ENCODE peak calls at places on chromosomes 12 and 14, in six cellular contexts. One of them, this sample, is unnamed.

GRCh38 chr12:65505321-65506121 is 227.0 kb downstream of the MSRB3 start:
- DNase-seq in HFF-Myc: no peak
- DNase-seq in body of pancreas: no peak
- DNase-seq in MCF 10A: no peak
- DNase-seq in GM06990: no peak
- DNase-seq in kidney: no peak
- DNase-seq in this sample: no peak

GRCh38 chr14:100893760-100894159 is 9.8 kb downstream of the RTL1 start:
- DNase-seq in body of pancreas: peak; percentile 7
- DNase-seq in HFF-Myc: no peak
- DNase-seq in MCF 10A: no peak
- DNase-seq in kidney: peak; percentile 61
- DNase-seq in GM06990: no peak
- DNase-seq in this sample: no peak

GRCh38 chr12:50933459-50934124 is 18.8 kb upstream of the HIGD1C start:
- DNase-seq in HFF-Myc: no peak
- DNase-seq in body of pancreas: no peak
- DNase-seq in GM06990: no peak
- DNase-seq in MCF 10A: peak; percentile 16
- DNase-seq in kidney: no peak
- DNase-seq in this sample: no peak

GRCh38 chr14:38171197-38171596 is 36.5 kb upstream of the SSTR1 start:
- DNase-seq in body of pancreas: no peak
- DNase-seq in HFF-Myc: peak; percentile 31
- DNase-seq in MCF 10A: peak; percentile 57
- DNase-seq in GM06990: no peak
- DNase-seq in kidney: no peak
- DNase-seq in this sample: no peak

GRCh38 chr12:122029620-122030426 is 8.1 kb downstream of the BCL7A start:
- DNase-seq in MCF 10A: peak; percentile 80
- DNase-seq in body of pancreas: peak; percentile 39
- DNase-seq in HFF-Myc: no peak
- DNase-seq in kidney: peak; percentile 85
- DNase-seq in GM06990: no peak
- DNase-seq in this sample: no peak

GRCh38 chr12:62844915-62845314 is 90.0 kb downstream of the PPM1H start:
- DNase-seq in GM06990: no peak
- DNase-seq in MCF 10A: no peak
- DNase-seq in kidney: no peak
- DNase-seq in HFF-Myc: no peak
- DNase-seq in body of pancreas: no peak
- DNase-seq in this sample: no peak

GRCh38 chr14:34350903-34351302 is 111.1 kb downstream of the SPTSSA start:
- DNase-seq in MCF 10A: no peak
- DNase-seq in kidney: no peak
- DNase-seq in HFF-Myc: no peak
- DNase-seq in body of pancreas: no peak
- DNase-seq in GM06990: no peak
- DNase-seq in this sample: no peak

GRCh38 chr12:100927825-100928224 is 133.2 kb downstream of the ANO4 start:
- DNase-seq in MCF 10A: peak; percentile 51
- DNase-seq in kidney: no peak
- DNase-seq in GM06990: no peak
- DNase-seq in body of pancreas: no peak
- DNase-seq in HFF-Myc: peak; percentile 19
- DNase-seq in this sample: no peak

GRCh38 chr12:93960521-93960920 is 187.9 kb upstream of the PLXNC1 start:
- DNase-seq in body of pancreas: no peak
- DNase-seq in MCF 10A: no peak
- DNase-seq in HFF-Myc: no peak
- DNase-seq in GM06990: no peak
- DNase-seq in kidney: no peak
- DNase-seq in this sample: no peak

GRCh38 chr12:121530600-121531355 is 50.0 kb downstream of the KDM2B start:
- DNase-seq in GM06990: peak; percentile 60
- DNase-seq in body of pancreas: no peak
- DNase-seq in kidney: peak; percentile 89
- DNase-seq in HFF-Myc: peak; percentile 60
- DNase-seq in MCF 10A: peak; percentile 32
- DNase-seq in this sample: peak; percentile 68

GRCh38 chr12:40141996-40142395 is 36.1 kb upstream of the SLC2A13 start:
- DNase-seq in GM06990: no peak
- DNase-seq in MCF 10A: peak; percentile 40
- DNase-seq in kidney: no peak
- DNase-seq in HFF-Myc: no peak
- DNase-seq in body of pancreas: no peak
- DNase-seq in this sample: no peak

GRCh38 chr12:2722806-2723205 is 72.0 kb upstream of the FKBP4 start:
- DNase-seq in HFF-Myc: no peak
- DNase-seq in body of pancreas: peak; percentile 43
- DNase-seq in GM06990: no peak
- DNase-seq in MCF 10A: peak; percentile 33
- DNase-seq in kidney: no peak
- DNase-seq in this sample: no peak

GRCh38 chr12:27424631-27425230 is 21.8 kb upstream of the SMCO2 start:
- DNase-seq in HFF-Myc: peak; percentile 14
- DNase-seq in kidney: no peak
- DNase-seq in GM06990: no peak
- DNase-seq in body of pancreas: peak; percentile 22
- DNase-seq in MCF 10A: peak; percentile 54
- DNase-seq in this sample: peak; percentile 22

GRCh38 chr12:96892104-96892503 is 15.0 kb upstream of the NEDD1 start:
- DNase-seq in body of pancreas: no peak
- DNase-seq in HFF-Myc: no peak
- DNase-seq in kidney: no peak
- DNase-seq in MCF 10A: peak; percentile 34
- DNase-seq in GM06990: no peak
- DNase-seq in this sample: no peak

GRCh38 chr14:96567289-96567899 is 65.2 kb downstream of the PAPOLA start:
- DNase-seq in body of pancreas: no peak
- DNase-seq in HFF-Myc: no peak
- DNase-seq in MCF 10A: peak; percentile 31
- DNase-seq in kidney: no peak
- DNase-seq in GM06990: no peak
- DNase-seq in this sample: no peak
- TF ChIP-seq CTCF in body of pancreas: no peak
- TF ChIP-seq CTCF in HFF-Myc: peak; percentile 45
- TF ChIP-seq CTCF in MCF 10A: peak; percentile 60
- TF ChIP-seq CTCF in kidney: peak; percentile 33
- TF ChIP-seq CTCF in GM06990: peak; percentile 59
- TF ChIP-seq CTCF in this sample: peak; percentile 31

GRCh38 chr14:76422662-76423061 is 46.7 kb downstream of the ESRRB start:
- DNase-seq in body of pancreas: no peak
- DNase-seq in HFF-Myc: no peak
- DNase-seq in MCF 10A: no peak
- DNase-seq in kidney: no peak
- DNase-seq in GM06990: no peak
- DNase-seq in this sample: no peak

GRCh38 chr14:76421662-76422061 is 45.7 kb downstream of the ESRRB start:
- DNase-seq in GM06990: no peak
- DNase-seq in body of pancreas: no peak
- DNase-seq in HFF-Myc: no peak
- DNase-seq in MCF 10A: no peak
- DNase-seq in kidney: no peak
- DNase-seq in this sample: no peak

GRCh38 chr14:76426161-76426696 is 50.3 kb downstream of the ESRRB start:
- DNase-seq in MCF 10A: peak; percentile 4
- DNase-seq in GM06990: no peak
- DNase-seq in HFF-Myc: no peak
- DNase-seq in body of pancreas: no peak
- DNase-seq in kidney: no peak
- DNase-seq in this sample: no peak

GRCh38 chr14:76423534-76423933 is 47.6 kb downstream of the ESRRB start:
- DNase-seq in HFF-Myc: no peak
- DNase-seq in MCF 10A: no peak
- DNase-seq in body of pancreas: no peak
- DNase-seq in kidney: no peak
- DNase-seq in GM06990: no peak
- DNase-seq in this sample: no peak

GRCh38 chr14:76424359-76424758 is 48.4 kb downstream of the ESRRB start:
- DNase-seq in HFF-Myc: no peak
- DNase-seq in kidney: no peak
- DNase-seq in GM06990: no peak
- DNase-seq in MCF 10A: no peak
- DNase-seq in body of pancreas: no peak
- DNase-seq in this sample: no peak
- TF ChIP-seq CTCF in HFF-Myc: peak; percentile 4
- TF ChIP-seq CTCF in kidney: no peak
- TF ChIP-seq CTCF in GM06990: no peak
- TF ChIP-seq CTCF in MCF 10A: no peak
- TF ChIP-seq CTCF in body of pancreas: no peak
- TF ChIP-seq CTCF in this sample: no peak

GRCh38 chr12:752673-753400 is 458 bp downstream of the WNK1 start:
- DNase-seq in MCF 10A: peak; percentile 53
- DNase-seq in HFF-Myc: no peak
- DNase-seq in GM06990: peak; percentile 74
- DNase-seq in kidney: peak; percentile 89
- DNase-seq in body of pancreas: peak; percentile 66
- DNase-seq in this sample: peak; percentile 74
- TF ChIP-seq CTCF in MCF 10A: no peak
- TF ChIP-seq CTCF in HFF-Myc: no peak
- TF ChIP-seq CTCF in GM06990: peak; percentile 2
- TF ChIP-seq CTCF in kidney: peak; percentile 3
- TF ChIP-seq CTCF in body of pancreas: no peak
- TF ChIP-seq CTCF in this sample: peak; percentile 10

GRCh38 chr14:51653096-51653814 is 1.5 kb downstream of the FRMD6 start:
- DNase-seq in GM06990: no peak
- DNase-seq in MCF 10A: peak; percentile 70
- DNase-seq in HFF-Myc: no peak
- DNase-seq in kidney: no peak
- DNase-seq in body of pancreas: no peak
- DNase-seq in this sample: no peak
- TF ChIP-seq CTCF in GM06990: peak; percentile 20
- TF ChIP-seq CTCF in MCF 10A: peak; percentile 15
- TF ChIP-seq CTCF in HFF-Myc: no peak
- TF ChIP-seq CTCF in kidney: no peak
- TF ChIP-seq CTCF in body of pancreas: no peak
- TF ChIP-seq CTCF in this sample: no peak

DNA sequence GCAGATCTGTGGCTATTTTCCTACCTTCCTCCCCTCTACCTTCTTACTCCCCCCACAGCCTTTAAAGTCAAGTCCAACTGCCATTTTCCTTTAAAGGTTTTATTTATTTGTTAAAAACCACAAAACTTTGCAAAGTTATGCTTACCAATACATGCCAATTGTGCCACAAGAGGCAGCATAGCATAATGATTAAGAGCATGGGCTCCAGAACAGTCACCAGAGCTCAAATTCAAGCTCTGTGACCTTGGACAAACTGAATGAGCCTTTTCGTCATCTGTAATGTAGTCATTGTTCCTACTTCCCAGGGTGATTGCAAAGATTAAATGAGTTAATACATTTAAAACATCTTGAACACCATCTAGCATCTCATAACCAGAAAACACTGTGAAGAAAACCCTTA is 13.0 kb upstream of the FMNL3 start:
- DNase-seq in MCF 10A: no peak
- DNase-seq in kidney: no peak
- DNase-seq in body of pancreas: no peak
- DNase-seq in HFF-Myc: no peak
- DNase-seq in GM06990: no peak
- DNase-seq in this sample: no peak
- TF ChIP-seq CTCF in MCF 10A: no peak
- TF ChIP-seq CTCF in kidney: no peak
- TF ChIP-seq CTCF in body of pancreas: no peak
- TF ChIP-seq CTCF in HFF-Myc: no peak
- TF ChIP-seq CTCF in GM06990: peak; percentile 8
- TF ChIP-seq CTCF in this sample: no peak

DNA sequence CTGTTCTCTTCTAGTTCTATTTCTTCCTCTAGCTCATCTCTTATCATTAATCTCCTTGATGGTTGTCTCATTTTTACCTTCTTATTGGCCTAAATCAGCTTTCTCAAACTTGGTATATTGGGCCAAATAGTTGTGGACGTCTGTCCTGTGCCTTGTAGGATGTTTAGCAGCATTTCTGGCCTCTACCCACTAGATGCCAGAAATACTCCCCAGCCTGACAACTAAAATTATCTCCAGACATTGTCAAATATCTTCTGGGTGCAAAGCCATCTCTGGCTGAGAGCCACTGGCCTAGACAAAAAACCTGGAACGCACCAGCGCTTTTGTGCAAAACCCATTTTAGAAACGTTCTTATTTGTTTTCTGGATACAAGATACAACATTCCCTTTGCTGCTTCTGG is 38.8 kb upstream of the LRRC10 start:
- DNase-seq in body of pancreas: no peak
- DNase-seq in HFF-Myc: no peak
- DNase-seq in kidney: no peak
- DNase-seq in MCF 10A: peak; percentile 4
- DNase-seq in GM06990: no peak
- DNase-seq in this sample: no peak
- TF ChIP-seq CTCF in body of pancreas: no peak
- TF ChIP-seq CTCF in HFF-Myc: no peak
- TF ChIP-seq CTCF in kidney: no peak
- TF ChIP-seq CTCF in MCF 10A: no peak
- TF ChIP-seq CTCF in GM06990: no peak
- TF ChIP-seq CTCF in this sample: no peak

GRCh38 chr14:105931808-105932483 is 405.6 kb downstream of the TMEM121 start:
- DNase-seq in HFF-Myc: no peak
- DNase-seq in body of pancreas: no peak
- DNase-seq in GM06990: no peak
- DNase-seq in MCF 10A: no peak
- DNase-seq in kidney: no peak
- DNase-seq in this sample: peak; percentile 21
- TF ChIP-seq CTCF in HFF-Myc: no peak
- TF ChIP-seq CTCF in body of pancreas: no peak
- TF ChIP-seq CTCF in GM06990: peak; percentile 31
- TF ChIP-seq CTCF in MCF 10A: no peak
- TF ChIP-seq CTCF in kidney: no peak
- TF ChIP-seq CTCF in this sample: no peak

GRCh38 chr12:130876758-130877157 is 4.9 kb downstream of the RAN start:
- DNase-seq in GM06990: no peak
- DNase-seq in MCF 10A: no peak
- DNase-seq in HFF-Myc: no peak
- DNase-seq in body of pancreas: no peak
- DNase-seq in kidney: no peak
- DNase-seq in this sample: no peak
- TF ChIP-seq CTCF in GM06990: no peak
- TF ChIP-seq CTCF in MCF 10A: no peak
- TF ChIP-seq CTCF in HFF-Myc: no peak
- TF ChIP-seq CTCF in body of pancreas: no peak
- TF ChIP-seq CTCF in kidney: no peak
- TF ChIP-seq CTCF in this sample: no peak